ENCODE peak calls at places on chromosome 17, in four cellular contexts. U is BJ, E is A549, J is lower lobe of right lung. A is an unnamed sample.

GRCh38 chr17:59521465-59522126 is 43.8 kb upstream of the DHX40 start:
- DNase-seq in E (peak; percentile 75), U (no peak), J (peak; percentile 62), A (peak; percentile 61)

GRCh38 chr17:45749831-45750335 is 34.2 kb upstream of the CRHR1 start:
- DNase-seq in E (no peak), U (no peak), J (no peak), A (no peak)

GRCh38 chr17:28339431-28339830 is 3.9 kb downstream of the TNFAIP1 start:
- DNase-seq in J (no peak), E (no peak), U (no peak), A (no peak)

GRCh38 chr17:74677558-74678466 is 34.9 kb downstream of the CD300LF start:
- DNase-seq in E (peak; percentile 69), J (no peak), U (no peak), A (peak; percentile 72)

GRCh38 chr17:29753845-29754439 is 131.2 kb upstream of the CORO6 start:
- DNase-seq in J (no peak), U (no peak), E (no peak), A (no peak)

GRCh38 chr17:17783121-17783824 is 53.5 kb downstream of the SREBF1 start:
- DNase-seq in U (no peak), J (peak; percentile 71), E (no peak), A (no peak)

GRCh38 chr17:49252148-49252682 is 21.6 kb upstream of the PHOSPHO1 start:
- DNase-seq in E (peak; percentile 59), J (peak; percentile 56), U (no peak), A (no peak)

GRCh38 chr17:80881321-80881720 is 110.3 kb upstream of the CHMP6 start:
- DNase-seq in U (no peak), E (no peak), J (peak; percentile 34), A (no peak)

GRCh38 chr17:8892338-8892690 is 24.8 kb upstream of the PIK3R6 start:
- DNase-seq in J (no peak), E (no peak), U (no peak), A (no peak)

GRCh38 chr17:2905697-2906595 is 109.7 kb downstream of the RAP1GAP2 start:
- DNase-seq in E (no peak), U (no peak), J (no peak), A (no peak)

GRCh38 chr17:73822371-73822770 is 178.1 kb upstream of the SDK2 start:
- DNase-seq in U (no peak), E (no peak), J (no peak), A (no peak)

GRCh38 chr17:62892870-62893338 is 73.1 kb upstream of the TANC2 start:
- DNase-seq in U (peak; percentile 33), J (peak; percentile 69), E (peak; percentile 88), A (peak; percentile 76)

GRCh38 chr17:50560931-50561750 is 626 bp downstream of the CACNA1G start:
- DNase-seq in U (no peak), J (no peak), E (no peak), A (no peak)

GRCh38 chr17:74873874-74874614 is 1.2 kb upstream of the FDXR start:
- DNase-seq in U (no peak), J (no peak), E (peak; percentile 78), A (no peak)

GRCh38 chr17:36674278-36674650 is 72.9 kb downstream of the MRM1 start:
- DNase-seq in U (no peak), J (no peak), E (no peak), A (no peak)

GRCh38 chr17:78918979-78919378 is 6.2 kb downstream of the TIMP2 start:
- DNase-seq in E (no peak), J (no peak), U (no peak), A (no peak)

GRCh38 chr17:74601944-74602572 is 10.0 kb upstream of the CD300LD start:
- DNase-seq in J (no peak), E (peak; percentile 70), U (no peak), A (no peak)

GRCh38 chr17:81811705-81812570 is 8.0 kb downstream of the GCGR start:
- DNase-seq in U (no peak), J (no peak), E (no peak), A (no peak)

GRCh38 chr17:1039511-1040215 is 42.7 kb downstream of the TIMM22 start:
- DNase-seq in U (no peak), E (no peak), J (peak; percentile 92), A (peak; percentile 79)

GRCh38 chr17:45228121-45228941 is 6.6 kb downstream of the FMNL1 start:
- DNase-seq in J (no peak), E (peak; percentile 73), U (no peak), A (no peak)

GRCh38 chr17:51006601-51007000 is 114.1 kb downstream of the SPAG9 start:
- DNase-seq in U (no peak), E (no peak), J (no peak), A (no peak)

GRCh38 chr17:30556374-30557332 is 79.4 kb downstream of the GOSR1 start:
- DNase-seq in J (peak; percentile 35), U (no peak), E (no peak), A (peak; percentile 36)

GRCh38 chr17:6241996-6242395 is 171.8 kb downstream of the WSCD1 start:
- DNase-seq in E (no peak), U (no peak), J (no peak), A (peak; percentile 40)

GRCh38 chr17:51793686-51794085 is 364.8 kb downstream of the CA10 start:
- DNase-seq in U (no peak), E (no peak), J (no peak), A (no peak)

GRCh38 chr17:68054296-68054900 is 18.9 kb downstream of the KPNA2 start:
- DNase-seq in U (peak; percentile 80), E (no peak), J (no peak), A (peak; percentile 58)

GRCh38 chr17:50774225-50774803 is 7.0 kb upstream of the ANKRD40CL start:
- DNase-seq in J (no peak), U (no peak), E (no peak), A (no peak)

GRCh38 chr17:19747829-19748806 is at the start of gene ALDH3A1:
- DNase-seq in J (no peak), U (no peak), E (peak; percentile 99), A (no peak)

GRCh38 chr17:17060930-17061329 is 18.7 kb downstream of the MPRIP start:
- DNase-seq in J (no peak), U (no peak), E (no peak), A (no peak)

GRCh38 chr17:65194670-65195334 is 57.6 kb downstream of the RGS9 start:
- DNase-seq in E (no peak), U (no peak), J (no peak), A (no peak)

GRCh38 chr17:8696951-8697745 is 47.5 kb downstream of the CCDC42 start:
- DNase-seq in U (no peak), E (no peak), J (no peak), A (peak; percentile 59)

GRCh38 chr17:42512733-42513251 is 23.2 kb upstream of the NAGLU start:
- DNase-seq in E (no peak), U (no peak), J (no peak), A (no peak)

GRCh38 chr17:31156326-31156725 is 61.5 kb downstream of the NF1 start:
- DNase-seq in J (no peak), U (peak; percentile 78), E (no peak), A (no peak)

GRCh38 chr17:27545562-27546229 is 85.3 kb upstream of the LGALS9 start:
- DNase-seq in U (no peak), J (no peak), E (no peak), A (no peak)

GRCh38 chr17:78787444-78787843 is 5.4 kb upstream of the CYTH1 start:
- DNase-seq in J (no peak), E (peak; percentile 78), U (no peak), A (no peak)

GRCh38 chr17:7328840-7329359 is at the start of gene NEURL4:
- DNase-seq in E (peak; percentile 44), U (no peak), J (peak; percentile 64), A (no peak)

GRCh38 chr17:50272711-50273653 is 1.3 kb upstream of the TMEM92 start:
- DNase-seq in E (peak; percentile 48), J (peak; percentile 73), U (no peak), A (no peak)

GRCh38 chr17:74417178-74418045 is 14.5 kb upstream of the GPRC5C start:
- DNase-seq in J (no peak), E (peak; percentile 90), U (no peak), A (no peak)

GRCh38 chr17:60941028-60941427 is 263.4 kb downstream of the BCAS3 start:
- DNase-seq in J (no peak), U (peak; percentile 86), E (no peak), A (peak; percentile 70)

GRCh38 chr17:74176546-74177001 is 26.9 kb upstream of the RPL38 start:
- DNase-seq in J (peak; percentile 58), U (no peak), E (peak; percentile 74), A (peak; percentile 63)